ENCODE peak calls at places on chromosome 16, in seven cellular contexts. K is ovary, T is sigmoid colon, P is suprapubic skin, O is A549, I is H1, C is transverse colon. A is an unnamed sample.

GRCh38 chr16:4098496-4098895 is 17.7 kb downstream of the ADCY9 start:
- DNase-seq in T (no peak), C (no peak), P (peak), K (no peak), O (peak), I (no peak), A (no peak)

GRCh38 chr16:48284772-48285409 is 37.6 kb upstream of the ABCC11 start:
- DNase-seq in T (no peak), P (no peak), I (no peak), K (no peak), O (no peak), C (no peak), A (no peak)

GRCh38 chr16:80309178-80309577 is 231.6 kb upstream of the DYNLRB2 start:
- DNase-seq in P (no peak), I (no peak), O (no peak), K (no peak), T (no peak), C (no peak), A (no peak)

GRCh38 chr16:48393843-48394703 is 8.9 kb upstream of the SIAH1 start:
- DNase-seq in K (no peak), I (no peak), C (no peak), P (no peak), T (peak), O (no peak), A (peak)

GRCh38 chr16:67017451-67017750 is 11.5 kb upstream of the CBFB start:
- DNase-seq in I (no peak), K (no peak), C (no peak), T (peak), O (no peak), P (no peak), A (no peak)

GRCh38 chr16:86872833-86873232 is 294.5 kb downstream of the FOXL1 start:
- DNase-seq in P (no peak), O (no peak), K (no peak), T (no peak), C (no peak), I (no peak), A (no peak)

GRCh38 chr16:3659200-3659599 is 4.7 kb downstream of the DNASE1 start:
- DNase-seq in T (peak), K (no peak), I (no peak), P (no peak), C (no peak), O (no peak), A (no peak)

GRCh38 chr16:85526132-85526731 is 86.9 kb upstream of the GSE1 start:
- DNase-seq in O (no peak), C (no peak), T (no peak), K (no peak), P (no peak), I (no peak), A (no peak)

GRCh38 chr16:83743241-83743640 is 64.5 kb upstream of the HSBP1 start:
- DNase-seq in T (no peak), K (no peak), P (peak), I (no peak), O (no peak), C (no peak), A (no peak)

GRCh38 chr16:56263711-56264608 is 72.7 kb downstream of the GNAO1 start:
- DNase-seq in O (no peak), I (no peak), T (peak), C (no peak), K (no peak), P (no peak), A (no peak)

GRCh38 chr16:66486199-66486772 is 59.2 kb downstream of the BEAN1 start:
- DNase-seq in T (peak), O (no peak), I (no peak), K (peak), C (no peak), P (no peak), A (no peak)

GRCh38 chr16:3254309-3254708 is 2.1 kb downstream of the MEFV start:
- DNase-seq in C (no peak), I (no peak), P (no peak), T (no peak), K (no peak), O (no peak), A (no peak)

GRCh38 chr16:53417011-53417410 is 17.3 kb upstream of the RBL2 start:
- DNase-seq in C (no peak), T (no peak), I (no peak), O (no peak), K (no peak), P (no peak), A (no peak)

GRCh38 chr16:72876221-72876620 is 171.7 kb downstream of the ZFHX3 start:
- DNase-seq in O (no peak), T (peak), C (peak), I (no peak), K (no peak), P (peak), A (peak)

DNA sequence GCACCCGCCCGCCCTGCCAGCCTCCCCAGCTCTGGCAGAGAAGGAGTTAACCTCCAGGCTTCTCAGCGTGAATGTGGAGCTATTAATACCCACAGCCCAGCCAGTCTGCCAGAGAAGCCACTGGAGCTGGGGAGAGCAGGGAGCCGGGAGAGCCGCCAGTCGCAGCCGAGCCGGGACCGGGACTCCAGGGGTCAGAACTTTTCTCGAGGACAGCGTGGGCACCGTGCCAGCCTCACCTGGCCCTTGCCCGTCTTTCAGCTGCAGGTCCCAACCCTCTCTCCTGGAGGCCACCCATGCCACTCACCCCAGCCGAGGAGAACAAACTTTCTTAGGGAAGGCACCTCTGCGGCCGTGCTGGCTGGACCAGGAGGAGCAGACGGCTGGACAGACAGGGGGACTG is 33.8 kb upstream of the SBK1 start:
- DNase-seq in O (no peak), T (no peak), P (no peak), I (no peak), C (no peak), K (no peak), A (no peak)
- TF ChIP-seq POLR2A in O (no peak), T (no peak), P (no peak), I (no peak), C (no peak), K (no peak), A (no peak)

DNA sequence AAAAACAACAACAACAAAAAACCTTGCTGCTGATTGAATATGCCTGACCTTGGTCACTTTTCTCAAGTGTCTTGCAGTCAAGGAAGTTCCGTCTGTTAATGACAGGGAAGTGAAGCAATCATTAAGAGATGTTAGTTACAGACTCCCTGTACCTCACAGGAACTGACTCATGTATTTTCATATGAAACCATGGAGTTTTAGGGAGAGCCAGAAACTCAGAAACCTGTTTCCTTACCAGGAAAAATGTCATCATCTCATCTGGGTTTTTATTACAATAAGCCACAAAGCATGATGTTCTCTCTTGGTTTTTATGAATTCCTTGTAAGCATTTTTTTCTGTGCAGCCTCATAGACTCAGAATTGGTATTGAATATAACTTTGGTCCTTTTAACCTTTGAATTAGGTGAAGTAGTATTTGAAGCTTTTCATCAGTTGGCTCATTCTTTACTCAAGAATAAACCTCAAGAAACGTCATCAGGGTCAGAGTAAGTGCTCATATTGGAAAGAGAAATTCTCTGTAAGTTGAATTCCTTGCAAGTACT is 10.3 kb downstream of the LYRM1 start:
- DNase-seq in P (no peak), C (no peak), I (no peak), T (no peak), O (peak), K (no peak), A (no peak)
- TF ChIP-seq EP300 in P (no peak), C (no peak), I (no peak), T (no peak), O (no peak), K (no peak), A (peak)

GRCh38 chr16:30985401-30986128 is 558 bp downstream of the HSD3B7 start:
- DNase-seq in C (peak), K (peak), I (peak), T (no peak), O (peak), P (no peak), A (no peak)
- TF ChIP-seq POLR2A in C (no peak), K (no peak), I (no peak), T (no peak), O (no peak), P (no peak), A (no peak)

DNA sequence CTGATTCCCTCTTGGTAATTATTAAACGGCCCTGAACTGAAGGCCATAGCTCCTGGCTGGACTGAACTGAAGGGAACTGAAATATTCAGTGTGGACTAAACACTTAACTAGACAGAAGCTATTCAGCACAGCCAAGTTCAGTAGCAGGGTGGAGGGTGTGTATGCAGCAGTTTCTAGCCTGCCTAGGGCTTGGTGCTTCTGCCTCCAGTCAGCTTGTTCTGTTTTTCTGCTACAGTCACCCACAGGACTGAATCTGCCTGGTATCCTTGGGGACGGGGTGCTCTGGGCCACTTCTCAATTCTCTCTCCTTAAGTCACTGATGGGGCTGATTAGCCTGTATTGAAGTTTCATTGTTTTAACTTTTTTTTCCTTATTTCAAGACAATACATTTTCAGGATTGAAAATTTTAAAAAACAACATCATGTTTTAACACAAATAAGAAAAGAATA is 77.1 kb downstream of the WWP2 start:
- DNase-seq in P (no peak), I (no peak), K (no peak), T (no peak), O (no peak), C (peak), A (no peak)
- TF ChIP-seq EP300 in P (no peak), I (no peak), K (no peak), T (no peak), O (no peak), C (no peak), A (no peak)

GRCh38 chr16:58493756-58494431 is 6.0 kb upstream of the NDRG4 start:
- DNase-seq in I (no peak), C (no peak), T (no peak), P (no peak), O (no peak), K (no peak), A (no peak)
- TF ChIP-seq POLR2A in I (no peak), C (no peak), T (no peak), P (no peak), O (no peak), K (no peak), A (no peak)

DNA sequence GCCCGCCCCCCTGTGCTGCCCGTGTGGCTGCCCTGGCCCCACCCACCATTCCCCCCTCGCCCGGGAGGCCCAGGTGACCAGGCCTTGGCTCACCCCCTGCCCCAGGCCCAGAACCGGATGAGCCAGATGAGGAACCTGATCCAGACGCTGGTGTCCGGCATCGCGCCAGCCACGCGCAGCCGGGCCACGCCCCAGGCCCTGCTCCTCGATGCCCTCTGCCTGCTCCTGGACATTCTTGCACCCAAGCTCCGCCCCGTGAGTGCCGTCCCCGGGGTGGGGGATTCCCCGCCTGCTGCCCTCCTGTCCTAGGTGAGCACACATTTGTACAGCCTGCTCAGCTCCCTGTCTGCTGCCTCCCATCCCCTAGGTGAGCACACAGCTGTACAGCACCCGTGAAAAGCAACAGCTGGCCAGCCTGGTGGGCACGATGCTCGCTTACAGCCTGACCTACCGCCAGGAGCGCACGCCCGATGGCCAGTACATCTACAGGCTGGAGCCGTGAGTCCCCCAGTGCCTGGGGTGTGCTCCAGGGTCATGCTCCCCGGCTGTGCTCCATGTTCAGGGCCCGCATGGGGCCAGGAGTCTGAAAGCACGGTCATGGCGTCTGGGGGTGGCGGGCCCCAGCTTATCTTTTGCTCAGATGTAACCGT is 4.8 kb downstream of the GNG13 start:
- DNase-seq in T (no peak), I (no peak), P (no peak), C (peak), O (peak), K (no peak), A (no peak)
- TF ChIP-seq EP300 in T (no peak), I (no peak), P (no peak), C (no peak), O (no peak), K (no peak), A (no peak)

DNA sequence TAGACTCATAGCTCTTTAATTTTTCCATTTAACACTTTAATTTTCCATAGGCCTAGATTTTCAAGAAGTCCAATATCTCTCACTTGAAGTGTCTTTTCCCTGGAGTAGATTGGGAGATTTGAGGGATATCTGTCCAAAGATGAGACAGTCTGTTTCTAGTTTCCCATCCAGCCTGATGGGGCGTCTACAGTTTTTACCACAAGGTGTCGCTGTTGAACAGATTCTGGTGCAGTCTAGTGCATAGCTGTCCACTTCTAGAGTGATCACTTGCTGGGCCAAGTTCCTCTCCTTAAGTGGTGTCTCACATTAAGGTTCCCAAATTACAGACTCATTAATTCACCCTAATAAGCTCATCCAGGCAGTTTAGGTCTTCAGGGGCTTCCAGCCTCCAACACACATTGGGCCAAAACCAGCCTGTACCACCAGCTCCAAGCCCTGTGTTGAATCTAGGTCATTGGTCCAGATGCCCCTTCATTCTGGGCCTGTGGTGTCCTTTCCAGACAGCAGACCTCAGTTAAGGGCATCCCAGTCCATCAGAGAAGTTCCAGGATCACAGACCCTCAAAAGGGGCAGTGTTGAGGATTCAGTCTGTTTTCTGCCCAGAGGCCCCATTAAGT is 9.4 kb downstream of the SNX20 start:
- DNase-seq in C (no peak), P (no peak), K (no peak), T (no peak), I (peak), O (peak), A (no peak)
- TF ChIP-seq POLR2A in C (no peak), P (no peak), K (no peak), T (no peak), I (no peak), O (no peak), A (no peak)

A was measured in tibial nerve.